ENCODE peak calls at places on chromosome 15, in seven cellular contexts. Y is kidney, P is spleen, W is HL-60, Z is cardiac fibroblast, S is WERI-Rb-1, U is cardiac muscle cell. A is an unnamed sample.

GRCh38 chr15:75430259-75430658 is 21.2 kb downstream of the SIN3A start:
- DNase-seq in P (peak; percentile 49), W (no peak), Y (peak; percentile 26), U (no peak), Z (no peak), S (no peak), A (no peak)

GRCh38 chr15:75809986-75810750 is 33.1 kb upstream of the UBE2Q2 start:
- DNase-seq in U (peak; percentile 44), P (no peak), S (peak; percentile 60), Y (no peak), Z (peak; percentile 52), W (peak; percentile 34), A (no peak)

GRCh38 chr15:59232476-59232875 is 25.8 kb downstream of the LDHAL6B start:
- DNase-seq in Y (no peak), W (no peak), U (no peak), Z (peak; percentile 80), S (no peak), P (no peak), A (no peak)

GRCh38 chr15:74127954-74128784 is 2.2 kb upstream of the ISLR2 start:
- DNase-seq in S (no peak), W (no peak), U (peak; percentile 53), Z (peak; percentile 29), P (peak; percentile 72), Y (no peak), A (no peak)

GRCh38 chr15:60000113-60000823 is 3.8 kb upstream of the FOXB1 start:
- DNase-seq in Y (no peak), S (no peak), W (no peak), Z (no peak), P (no peak), U (no peak), A (no peak)

GRCh38 chr15:89052474-89052873 is 35.8 kb upstream of the ABHD2 start:
- DNase-seq in S (no peak), Z (peak; percentile 95), Y (no peak), P (no peak), U (no peak), W (peak; percentile 87), A (no peak)

GRCh38 chr15:78067328-78068241 is 9.9 kb downstream of the TBC1D2B start:
- DNase-seq in W (no peak), Y (no peak), S (peak; percentile 62), U (no peak), P (no peak), Z (no peak), A (no peak)

GRCh38 chr15:22956257-22956979 is 23.8 kb downstream of the CYFIP1 start:
- DNase-seq in S (no peak), Y (no peak), Z (peak; percentile 64), W (no peak), U (no peak), P (peak; percentile 76), A (no peak)

GRCh38 chr15:101368086-101368780 is 73.2 kb upstream of the SNRPA1 start:
- DNase-seq in S (no peak), P (no peak), U (no peak), W (no peak), Z (no peak), Y (no peak), A (no peak)

GRCh38 chr15:87871130-87871737 is 385.3 kb downstream of the NTRK3 start:
- DNase-seq in Z (no peak), Y (no peak), W (no peak), P (no peak), U (no peak), S (no peak), A (no peak)

GRCh38 chr15:79197285-79197684 is 85.2 kb upstream of the ANKRD34C start:
- DNase-seq in Y (no peak), W (no peak), U (no peak), P (no peak), S (no peak), Z (no peak), A (no peak)

GRCh38 chr15:92468987-92469386 is 75.3 kb downstream of the ST8SIA2 start:
- DNase-seq in U (no peak), Y (no peak), Z (no peak), P (no peak), W (no peak), S (no peak), A (no peak)

GRCh38 chr15:58227706-58228543 is 89.7 kb downstream of the AQP9 start:
- DNase-seq in U (peak; percentile 83), Z (peak; percentile 90), S (peak; percentile 75), Y (no peak), P (peak; percentile 85), W (peak; percentile 66), A (peak; percentile 36)

GRCh38 chr15:77584691-77585090 is 48.0 kb downstream of the LINGO1 start:
- DNase-seq in U (no peak), P (no peak), Y (peak; percentile 52), Z (no peak), S (no peak), W (no peak), A (no peak)

GRCh38 chr15:41557673-41558399 is 1.2 kb upstream of the TYRO3 start:
- DNase-seq in P (peak; percentile 88), S (peak; percentile 77), Y (peak; percentile 89), W (peak; percentile 75), Z (peak; percentile 90), U (peak; percentile 83), A (no peak)

GRCh38 chr15:85172846-85173490 is 191.3 kb downstream of the PDE8A start:
- DNase-seq in U (no peak), Y (no peak), W (no peak), P (no peak), S (no peak), Z (no peak), A (no peak)

GRCh38 chr15:85164841-85165466 is 183.3 kb downstream of the PDE8A start:
- DNase-seq in Z (no peak), P (no peak), U (no peak), S (no peak), Y (no peak), W (no peak), A (no peak)

GRCh38 chr15:85171736-85172135 is 190.1 kb downstream of the PDE8A start:
- DNase-seq in P (no peak), S (no peak), Y (no peak), Z (no peak), W (no peak), U (no peak), A (no peak)

GRCh38 chr15:85167568-85167967 is 185.9 kb downstream of the PDE8A start:
- DNase-seq in U (no peak), S (no peak), P (no peak), Y (no peak), W (no peak), Z (no peak), A (no peak)

DNA sequence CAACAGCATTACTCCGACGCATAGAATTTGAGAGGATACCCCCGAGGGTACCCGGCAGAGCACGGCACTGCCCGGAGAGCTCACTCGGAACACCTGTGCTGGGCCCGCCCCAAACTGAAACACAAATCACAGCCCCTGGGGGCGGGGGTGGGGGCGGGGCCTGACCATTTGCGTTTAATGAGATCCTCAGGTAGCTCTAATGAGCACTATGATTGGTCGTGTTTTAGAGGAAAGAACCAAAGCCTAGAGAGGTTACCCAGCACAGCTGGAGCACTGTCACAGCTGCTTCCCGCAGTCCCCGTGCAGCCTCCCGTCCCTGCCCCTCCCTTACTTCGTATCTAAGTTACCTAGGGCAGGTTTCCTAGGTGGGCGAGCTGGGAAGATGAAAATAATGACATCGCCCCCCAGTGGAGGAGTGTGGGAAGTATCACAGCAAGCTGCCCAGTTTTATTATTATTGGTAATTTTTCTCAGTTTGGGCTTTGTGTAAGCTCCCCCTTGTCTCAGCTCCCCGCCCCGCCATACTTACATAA is 187.1 kb downstream of the PDE8A start:
- DNase-seq in P (no peak), Z (peak; percentile 13), Y (no peak), S (peak; percentile 62), W (no peak), U (peak; percentile 37), A (no peak)
- TF ChIP-seq CTCF in P (no peak), Z (peak; percentile 58), Y (peak; percentile 42), S (peak; percentile 60), W (no peak), U (peak; percentile 57), A (peak; percentile 57)

GRCh38 chr15:66502491-66502890 is 2.2 kb downstream of the RPL4 start:
- DNase-seq in Y (no peak), U (no peak), S (no peak), W (no peak), P (no peak), Z (no peak), A (no peak)
- H3K4me3 ChIP-seq in Y (no peak overlapping the region), U (peak overlapping the region; percentile 93), S (no peak overlapping the region), W (peak overlapping the region; percentile 86), P (no peak overlapping the region), Z (peak overlapping the region; percentile 96), A (peak overlapping the region; percentile 80)

DNA sequence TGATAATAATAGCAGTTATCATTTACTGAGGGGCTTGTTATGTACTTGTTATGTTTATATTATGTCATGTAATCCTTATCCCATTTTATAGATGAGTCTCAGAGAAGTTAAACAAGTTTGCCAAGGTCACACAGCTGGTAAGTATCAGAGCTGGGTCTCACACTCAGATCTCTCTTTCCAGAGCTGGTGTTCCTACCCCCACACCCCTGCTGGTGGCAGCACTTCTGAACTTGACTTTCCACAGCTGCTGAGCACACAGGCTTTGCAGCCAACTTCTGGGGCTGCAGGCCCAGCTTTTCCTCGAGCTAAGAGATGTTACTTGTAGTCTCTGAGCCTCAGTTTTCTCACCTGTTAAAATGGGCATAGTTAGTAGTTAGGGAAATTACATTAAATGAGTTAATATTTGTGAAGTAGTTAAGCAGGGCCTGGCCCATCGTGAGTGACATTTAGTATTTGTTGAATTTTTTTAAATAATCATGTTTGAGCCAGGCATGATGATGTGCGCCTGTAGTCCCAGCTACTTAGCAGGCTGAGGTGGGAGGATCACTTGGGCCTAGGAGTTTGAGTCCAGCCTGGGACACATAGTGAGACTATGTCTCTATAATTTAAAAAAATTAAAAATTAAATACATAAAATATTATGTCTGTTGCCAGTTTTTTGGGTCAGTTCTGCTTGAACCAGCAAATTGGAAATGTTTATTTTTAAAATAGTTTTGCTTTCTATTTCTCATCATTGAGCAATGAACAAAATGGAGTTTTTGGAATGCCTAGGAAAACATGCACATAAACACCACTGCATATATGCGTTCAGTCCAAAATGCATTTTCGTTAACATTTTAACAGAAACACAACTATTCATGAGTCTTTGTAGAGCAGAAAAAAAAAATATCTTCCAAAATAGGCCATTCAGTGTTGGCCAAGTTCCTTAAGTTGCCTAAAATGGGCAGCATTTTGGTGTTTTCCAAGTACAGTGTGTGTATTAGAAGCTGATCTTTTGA is 87.3 kb downstream of the SMAD6 start:
- DNase-seq in Z (peak; percentile 89), W (peak; percentile 29), S (peak; percentile 37), Y (peak; percentile 75), P (no peak), U (peak; percentile 43), A (no peak)
- TF ChIP-seq CTCF in Z (peak; percentile 76), W (peak; percentile 35), S (peak; percentile 55), Y (peak; percentile 38), P (no peak), U (peak; percentile 75), A (peak; percentile 41)

DNA sequence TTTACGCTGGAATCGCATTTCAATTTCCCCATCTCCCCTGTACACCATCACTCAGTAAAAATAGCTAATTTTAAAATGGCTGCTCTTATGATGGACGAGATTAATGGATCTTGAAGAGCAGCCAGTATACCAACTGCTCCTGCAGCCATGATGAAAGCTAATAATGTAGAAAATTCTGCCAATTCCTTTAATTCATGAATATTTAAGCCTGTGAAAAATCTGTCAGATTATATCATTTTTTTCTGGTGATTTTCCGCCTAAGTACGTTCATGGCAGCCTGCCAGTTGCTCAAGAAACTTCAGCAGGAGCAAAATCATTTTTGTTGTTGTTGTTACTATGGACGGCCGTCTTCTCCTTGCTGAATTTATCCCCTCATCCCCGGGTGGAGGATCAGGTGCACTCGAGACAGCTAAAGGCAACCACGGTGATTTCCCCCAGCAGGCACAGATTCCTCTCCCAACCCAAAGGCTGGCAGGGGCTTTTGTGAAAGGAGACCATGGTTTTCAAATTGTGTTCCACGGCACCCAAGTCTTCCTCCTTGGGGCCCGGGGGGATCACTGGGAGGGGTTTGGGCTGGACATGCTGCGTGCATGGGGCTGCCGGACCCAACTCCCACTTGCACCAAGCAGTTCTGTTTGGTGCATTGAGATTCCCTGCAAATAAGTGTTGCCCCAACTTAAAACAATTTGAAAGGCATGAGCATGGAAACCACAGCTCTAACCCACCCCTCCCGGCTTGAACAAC is 289.6 kb downstream of the UACA start:
- DNase-seq in P (no peak), U (no peak), Y (no peak), S (no peak), W (no peak), Z (peak; percentile 70), A (no peak)
- H3K4me3 ChIP-seq in P (no peak overlapping the region), U (no peak overlapping the region), Y (no peak overlapping the region), S (no peak overlapping the region), W (no peak overlapping the region), Z (no peak overlapping the region), A (no peak overlapping the region)